ENCODE peak calls at places on chromosomes 7 and 10, in ten cellular contexts. K is mammary epithelial cell; R is activated gamma-delta T cell treated with Interleukin-2 at 50 U/mL for 16 hours; W is frontal cortex; M is cardiac fibroblast; Q is tibial artery; F is fibroblast of the conjunctiva; I is cardiac muscle cell; V is nephron progenitor cell; D is activated CD4-positive, CD25-positive, alpha-beta regulatory T cell. J is an unnamed sample.

GRCh38 chr10:22670796-22671195 is 43.6 kb downstream of the PIP4K2A start:
- DNase-seq in M (peak), D (no peak), I (peak), Q (no peak), R (no peak), K (no peak), W (no peak), F (peak), V (no peak), J (no peak)

GRCh38 chr7:146709628-146710027 is 593.0 kb downstream of the CNTNAP2 start:
- DNase-seq in V (no peak), D (no peak), Q (no peak), I (no peak), R (no peak), F (no peak), M (no peak), K (no peak), W (no peak), J (no peak)

GRCh38 chr7:137658194-137658900 is 188.4 kb downstream of the DGKI start:
- DNase-seq in D (no peak), W (no peak), I (peak), K (no peak), R (no peak), Q (no peak), V (no peak), F (no peak), M (no peak), J (no peak)

GRCh38 chr10:112585052-112585451 is 138.0 kb downstream of the VTI1A start:
- DNase-seq in K (peak), D (no peak), I (peak), R (no peak), M (peak), V (no peak), W (no peak), Q (peak), F (peak), J (no peak)

GRCh38 chr10:122282253-122282671 is 11.2 kb downstream of the BTBD16 start:
- DNase-seq in W (no peak), I (peak), M (peak), K (no peak), R (no peak), V (no peak), F (no peak), Q (no peak), D (no peak), J (no peak)

GRCh38 chr7:130669051-130669700 is 628 bp upstream of the COPG2 start:
- DNase-seq in D (no peak), Q (no peak), R (no peak), M (no peak), K (no peak), V (no peak), I (no peak), W (no peak), F (no peak), J (peak)

GRCh38 chr10:49071221-49071761 is 44.0 kb downstream of the VSTM4 start:
- DNase-seq in K (peak), R (no peak), D (no peak), W (no peak), Q (no peak), F (no peak), I (no peak), V (no peak), M (no peak), J (no peak)

GRCh38 chr10:58435297-58435696 is 50.1 kb downstream of the TFAM start:
- DNase-seq in I (peak), W (no peak), V (no peak), D (no peak), R (no peak), M (peak), K (peak), Q (peak), F (peak), J (no peak)

GRCh38 chr7:81053623-81054022 is 134.8 kb upstream of the SEMA3C start:
- DNase-seq in K (no peak), Q (no peak), D (no peak), I (no peak), W (no peak), F (no peak), R (no peak), V (no peak), M (no peak), J (no peak)

GRCh38 chr10:5545011-5545410 is 20.2 kb downstream of the CALML3 start:
- DNase-seq in D (no peak), Q (peak), M (no peak), R (no peak), V (no peak), I (no peak), F (no peak), K (no peak), W (no peak), J (no peak)

GRCh38 chr10:14624600-14624999 is 150.1 kb downstream of the FAM107B start:
- DNase-seq in V (no peak), R (no peak), I (no peak), D (no peak), K (no peak), Q (no peak), M (no peak), W (no peak), F (no peak), J (no peak)

GRCh38 chr10:86931872-86932271 is 25.5 kb downstream of the MMRN2 start:
- DNase-seq in K (no peak), M (peak), Q (no peak), D (no peak), I (peak), R (no peak), F (peak), W (no peak), V (no peak), J (no peak)

GRCh38 chr7:139168480-139168879 is 59.0 kb upstream of the ZC3HAV1 start:
- DNase-seq in D (no peak), R (no peak), Q (no peak), W (no peak), F (no peak), V (no peak), K (no peak), I (no peak), M (no peak), J (no peak)

GRCh38 chr7:11616466-11616865 is 215.5 kb downstream of the THSD7A start:
- DNase-seq in K (no peak), W (no peak), I (no peak), D (no peak), M (peak), F (no peak), R (no peak), V (no peak), Q (no peak), J (no peak)

GRCh38 chr7:12391922-12392615 is 11.6 kb downstream of the VWDE start:
- DNase-seq in Q (no peak), W (no peak), V (no peak), K (no peak), I (no peak), M (no peak), R (no peak), F (no peak), D (no peak), J (no peak)

GRCh38 chr7:101632641-101633040 is 3.5 kb upstream of the MYL10 start:
- DNase-seq in V (no peak), K (no peak), D (no peak), R (no peak), F (no peak), Q (no peak), W (no peak), I (no peak), M (no peak), J (no peak)

GRCh38 chr7:4265056-4265455 is 417.0 kb upstream of the FOXK1 start:
- DNase-seq in V (no peak), I (no peak), Q (no peak), R (no peak), F (no peak), W (no peak), M (no peak), K (no peak), D (no peak), J (no peak)

GRCh38 chr7:31648288-31648687 is 38.7 kb upstream of the PPP1R17 start:
- DNase-seq in R (no peak), V (no peak), W (peak), I (peak), F (no peak), M (peak), K (no peak), D (no peak), Q (no peak), J (no peak)

GRCh38 chr10:32190890-32191491 is 134.8 kb upstream of the KIF5B start:
- DNase-seq in F (no peak), I (peak), V (no peak), W (peak), R (no peak), M (peak), D (no peak), K (peak), Q (no peak), J (no peak)

GRCh38 chr10:49409755-49410154 is 13.9 kb upstream of the DRGX start:
- DNase-seq in K (no peak), M (no peak), F (no peak), D (no peak), W (no peak), V (no peak), R (no peak), Q (no peak), I (no peak), J (no peak)

GRCh38 chr10:31100176-31100575 is 68.5 kb upstream of the ZNF438 start:
- DNase-seq in F (no peak), D (no peak), V (no peak), W (no peak), K (no peak), Q (no peak), I (no peak), M (no peak), R (no peak), J (no peak)

GRCh38 chr7:4286281-4286680 is 395.8 kb upstream of the FOXK1 start:
- DNase-seq in K (no peak), W (no peak), D (no peak), Q (no peak), F (no peak), V (no peak), M (no peak), I (no peak), R (no peak), J (no peak)

GRCh38 chr7:1290262-1291039 is 57.8 kb downstream of the UNCX start:
- DNase-seq in D (no peak), V (peak), K (no peak), Q (no peak), I (peak), F (peak), M (peak), W (peak), R (peak), J (no peak)

GRCh38 chr10:3830946-3831345 is 45.9 kb upstream of the KLF6 start:
- DNase-seq in V (no peak), Q (no peak), D (no peak), R (no peak), I (no peak), F (no peak), K (no peak), W (no peak), M (no peak), J (no peak)

GRCh38 chr10:103069453-103070331 is 123.4 kb downstream of the NT5C2 start:
- DNase-seq in W (peak), Q (no peak), F (peak), M (peak), D (peak), I (peak), R (peak), K (peak), V (peak), J (no peak)

GRCh38 chr7:51310131-51310583 is 6.5 kb downstream of the COBL start:
- DNase-seq in V (no peak), R (no peak), M (no peak), F (no peak), K (no peak), Q (no peak), W (no peak), I (no peak), D (no peak), J (no peak)

GRCh38 chr10:98323221-98324164 is 55.5 kb upstream of the LOXL4 start:
- DNase-seq in M (peak), I (peak), D (no peak), Q (peak), R (no peak), W (no peak), K (peak), F (peak), V (no peak), J (peak)

GRCh38 chr7:98617051-98617959 is at the start of gene NPTX2:
- DNase-seq in R (no peak), W (peak), I (peak), D (no peak), Q (no peak), V (peak), K (peak), F (no peak), M (peak), J (no peak)

GRCh38 chr7:142413280-142414000 is 155.6 kb upstream of the PRSS58 start:
- DNase-seq in F (no peak), K (peak), Q (no peak), V (no peak), D (no peak), M (no peak), I (no peak), R (no peak), W (no peak), J (no peak)

GRCh38 chr10:113933894-113934532 is 79.6 kb downstream of the NHLRC2 start:
- DNase-seq in Q (no peak), M (no peak), V (no peak), F (no peak), I (no peak), D (no peak), K (no peak), R (no peak), W (no peak), J (no peak)

GRCh38 chr7:17134786-17135185 is 163.7 kb upstream of the AHR start:
- DNase-seq in F (no peak), V (no peak), M (no peak), I (no peak), W (no peak), Q (no peak), K (no peak), D (no peak), R (no peak), J (no peak)

GRCh38 chr10:60687679-60688078 is 90.6 kb upstream of the CDK1 start:
- DNase-seq in R (no peak), W (no peak), F (no peak), Q (no peak), V (no peak), D (no peak), K (no peak), M (no peak), I (no peak), J (no peak)

GRCh38 chr10:61842755-61843497 is 58.6 kb upstream of the ARID5B start:
- DNase-seq in F (no peak), K (peak), I (peak), V (no peak), R (no peak), M (peak), D (no peak), Q (no peak), W (no peak), J (no peak)

GRCh38 chr10:12434277-12434676 is 84.9 kb downstream of the CAMK1D start:
- DNase-seq in D (no peak), R (no peak), I (no peak), M (no peak), Q (no peak), K (no peak), V (no peak), F (no peak), W (no peak), J (no peak)

J was measured in GF-D8.